ENCODE peak calls at places on chromosomes 3 and 15, in five cellular contexts. One of them, this sample, is unnamed.

GRCh38 chr15:67720556-67721175 is 104.6 kb upstream of the SKOR1 start:
- DNase-seq in epithelial cell of proximal tubule: no peak
- DNase-seq in endothelial cell: no peak
- DNase-seq in CD4-positive, alpha-beta T cell: no peak
- DNase-seq in T-helper 9 cell: no peak
- DNase-seq in this sample: no peak

GRCh38 chr15:99180287-99180962 is 69.0 kb downstream of the TTC23 start:
- DNase-seq in T-helper 9 cell: no peak
- DNase-seq in endothelial cell: no peak
- DNase-seq in epithelial cell of proximal tubule: no peak
- DNase-seq in CD4-positive, alpha-beta T cell: no peak
- DNase-seq in this sample: no peak

GRCh38 chr3:72152551-72153476 is 367.9 kb upstream of the PROK2 start:
- DNase-seq in CD4-positive, alpha-beta T cell: no peak
- DNase-seq in T-helper 9 cell: no peak
- DNase-seq in epithelial cell of proximal tubule: no peak
- DNase-seq in endothelial cell: no peak
- DNase-seq in this sample: peak

GRCh38 chr3:27658741-27659140 is 63.4 kb downstream of the EOMES start:
- DNase-seq in endothelial cell: no peak
- DNase-seq in CD4-positive, alpha-beta T cell: no peak
- DNase-seq in T-helper 9 cell: no peak
- DNase-seq in epithelial cell of proximal tubule: no peak
- DNase-seq in this sample: no peak

GRCh38 chr3:149813367-149814281 is 609 bp downstream of the RNF13 start:
- DNase-seq in CD4-positive, alpha-beta T cell: no peak
- DNase-seq in endothelial cell: peak
- DNase-seq in epithelial cell of proximal tubule: peak
- DNase-seq in T-helper 9 cell: peak
- DNase-seq in this sample: peak

GRCh38 chr3:138068046-138068445 is 47.4 kb downstream of the DZIP1L start:
- DNase-seq in CD4-positive, alpha-beta T cell: no peak
- DNase-seq in endothelial cell: no peak
- DNase-seq in epithelial cell of proximal tubule: no peak
- DNase-seq in T-helper 9 cell: no peak
- DNase-seq in this sample: no peak

GRCh38 chr3:150097588-150097890 is 126.8 kb upstream of the PFN2 start:
- DNase-seq in T-helper 9 cell: no peak
- DNase-seq in endothelial cell: no peak
- DNase-seq in CD4-positive, alpha-beta T cell: no peak
- DNase-seq in epithelial cell of proximal tubule: no peak
- DNase-seq in this sample: no peak

GRCh38 chr3:113746955-113747718 is at the start of gene ATP6V1A:
- DNase-seq in T-helper 9 cell: peak
- DNase-seq in epithelial cell of proximal tubule: no peak
- DNase-seq in CD4-positive, alpha-beta T cell: peak
- DNase-seq in endothelial cell: peak
- DNase-seq in this sample: no peak

GRCh38 chr3:99854899-99855298 is 37.2 kb downstream of the CMSS1 start:
- DNase-seq in CD4-positive, alpha-beta T cell: no peak
- DNase-seq in T-helper 9 cell: no peak
- DNase-seq in epithelial cell of proximal tubule: no peak
- DNase-seq in endothelial cell: no peak
- DNase-seq in this sample: no peak

GRCh38 chr15:67177750-67178149 is 76.7 kb downstream of the AAGAB start:
- DNase-seq in epithelial cell of proximal tubule: no peak
- DNase-seq in endothelial cell: no peak
- DNase-seq in CD4-positive, alpha-beta T cell: no peak
- DNase-seq in T-helper 9 cell: no peak
- DNase-seq in this sample: no peak

GRCh38 chr3:21839181-21839580 is 88.2 kb upstream of the ZNF385D start:
- DNase-seq in epithelial cell of proximal tubule: no peak
- DNase-seq in T-helper 9 cell: no peak
- DNase-seq in endothelial cell: no peak
- DNase-seq in CD4-positive, alpha-beta T cell: no peak
- DNase-seq in this sample: no peak

This sample was measured in NCI-H2029.